ENCODE peak calls at places on chromosomes 3 and 15, in ten cellular contexts. G is NCI-H345; D is T-helper 1 cell; R is CD8-positive, alpha-beta T cell; X is SW 1271; A is activated T-cell treated with anti-CD3 and anti-CD28 coated beads for 24 hours; C is EL; Z is GM04504; I is head of caudate nucleus; K is HEK293T. B is an unnamed sample.

GRCh38 chr3:16884084-16884747 is 539 bp upstream of the PLCL2 start:
- DNase-seq in I (peak), X (no peak), C (peak), K (peak), A (peak), Z (no peak), D (peak), G (peak), R (peak), B (peak)

GRCh38 chr3:189839576-189839975 is 208.4 kb downstream of the TP63 start:
- DNase-seq in K (no peak), D (no peak), X (no peak), R (no peak), A (no peak), Z (peak), G (no peak), C (peak), I (no peak), B (no peak)

GRCh38 chr15:41511331-41512077 is 2.1 kb downstream of the LTK start:
- DNase-seq in A (no peak), D (no peak), K (no peak), G (no peak), R (no peak), C (no peak), X (no peak), I (no peak), Z (no peak), B (no peak)

GRCh38 chr3:179410317-179410716 is 41.0 kb downstream of the GNB4 start:
- DNase-seq in K (no peak), X (no peak), G (no peak), C (peak), Z (peak), I (no peak), D (no peak), R (no peak), A (no peak), B (no peak)

GRCh38 chr3:57281710-57282109 is 10.8 kb downstream of the ASB14 start:
- DNase-seq in I (no peak), K (no peak), G (no peak), C (peak), R (no peak), D (no peak), Z (no peak), A (no peak), X (no peak), B (no peak)

GRCh38 chr3:51357856-51358255 is 27.2 kb upstream of the MANF start:
- DNase-seq in Z (no peak), X (no peak), A (no peak), R (no peak), C (no peak), K (no peak), I (no peak), D (no peak), G (no peak), B (no peak)

GRCh38 chr3:171994646-171995441 is 44.5 kb upstream of the FNDC3B start:
- DNase-seq in Z (peak), G (no peak), K (no peak), C (peak), D (no peak), R (no peak), I (no peak), X (no peak), A (no peak), B (no peak)

GRCh38 chr3:124276863-124277515 is 285.1 kb upstream of the ROPN1 start:
- DNase-seq in K (no peak), D (no peak), R (no peak), Z (no peak), A (no peak), I (no peak), C (no peak), G (no peak), X (no peak), B (no peak)

GRCh38 chr15:41919954-41920538 is 26.2 kb upstream of the SPTBN5 start:
- DNase-seq in A (no peak), R (no peak), K (no peak), C (peak), X (no peak), Z (no peak), I (no peak), D (no peak), G (no peak), B (no peak)

GRCh38 chr3:89145995-89146394 is 38.6 kb downstream of the EPHA3 start:
- DNase-seq in X (no peak), D (no peak), R (no peak), G (no peak), C (peak), A (no peak), Z (peak), I (no peak), K (no peak), B (no peak)

GRCh38 chr3:196765454-196765853 is 25.8 kb downstream of the PAK2 start:
- DNase-seq in K (no peak), I (no peak), A (no peak), G (no peak), X (no peak), C (no peak), D (no peak), R (no peak), Z (no peak), B (no peak)